ENCODE peak calls at places on chromosomes 1 and 21, in six cellular contexts. One of them, this sample, is unnamed.

GRCh38 chr1:202805886-202806511 is 2.2 kb downstream of the KDM5B start:
- DNase-seq in A549: no peak
- DNase-seq in K562: peak; percentile 56
- DNase-seq in endothelial cell of umbilical vein: peak; percentile 34
- DNase-seq in HepG2: no peak
- DNase-seq in GM12878: no peak
- DNase-seq in this sample: peak; percentile 58

GRCh38 chr1:163231385-163231784 is 28.7 kb upstream of the RGS5 start:
- DNase-seq in A549: no peak
- DNase-seq in K562: no peak
- DNase-seq in endothelial cell of umbilical vein: peak; percentile 15
- DNase-seq in HepG2: no peak
- DNase-seq in GM12878: no peak
- DNase-seq in this sample: no peak

GRCh38 chr1:151905070-151905442 is 4.3 kb downstream of the THEM4 start:
- DNase-seq in A549: no peak
- DNase-seq in K562: peak; percentile 84
- DNase-seq in endothelial cell of umbilical vein: peak; percentile 60
- DNase-seq in HepG2: no peak
- DNase-seq in GM12878: no peak
- DNase-seq in this sample: peak; percentile 38

GRCh38 chr1:87451229-87451900 is 122.7 kb downstream of the LMO4 start:
- DNase-seq in A549: no peak
- DNase-seq in K562: no peak
- DNase-seq in endothelial cell of umbilical vein: no peak
- DNase-seq in HepG2: no peak
- DNase-seq in GM12878: no peak
- DNase-seq in this sample: no peak

GRCh38 chr1:150186789-150187559 is 37.3 kb downstream of the PLEKHO1 start:
- DNase-seq in A549: peak; percentile 53
- DNase-seq in K562: peak; percentile 76
- DNase-seq in endothelial cell of umbilical vein: peak; percentile 40
- DNase-seq in HepG2: peak; percentile 46
- DNase-seq in GM12878: no peak
- DNase-seq in this sample: peak; percentile 74

GRCh38 chr1:88401283-88401682 is 282.8 kb upstream of the PKN2 start:
- DNase-seq in A549: no peak
- DNase-seq in K562: no peak
- DNase-seq in endothelial cell of umbilical vein: no peak
- DNase-seq in HepG2: no peak
- DNase-seq in GM12878: peak; percentile 53
- DNase-seq in this sample: no peak

GRCh38 chr1:216057080-216057479 is 366.2 kb downstream of the USH2A start:
- DNase-seq in A549: no peak
- DNase-seq in K562: no peak
- DNase-seq in endothelial cell of umbilical vein: no peak
- DNase-seq in HepG2: no peak
- DNase-seq in GM12878: no peak
- DNase-seq in this sample: no peak

GRCh38 chr1:2300851-2301606 is 72.9 kb downstream of the SKI start:
- DNase-seq in A549: no peak
- DNase-seq in K562: no peak
- DNase-seq in endothelial cell of umbilical vein: peak; percentile 62
- DNase-seq in HepG2: no peak
- DNase-seq in GM12878: peak; percentile 76
- DNase-seq in this sample: peak; percentile 93

GRCh38 chr1:84379128-84379527 is 19.2 kb upstream of the DNASE2B start:
- DNase-seq in A549: no peak
- DNase-seq in K562: no peak
- DNase-seq in endothelial cell of umbilical vein: no peak
- DNase-seq in HepG2: no peak
- DNase-seq in GM12878: no peak
- DNase-seq in this sample: peak; percentile 2

GRCh38 chr1:21232044-21232443 is 55.3 kb upstream of the EIF4G3 start:
- DNase-seq in A549: peak; percentile 35
- DNase-seq in K562: peak; percentile 75
- DNase-seq in endothelial cell of umbilical vein: peak; percentile 67
- DNase-seq in HepG2: peak; percentile 56
- DNase-seq in GM12878: no peak
- DNase-seq in this sample: peak; percentile 49

GRCh38 chr1:23168079-23168461 is 586 bp downstream of the LUZP1 start:
- DNase-seq in A549: no peak
- DNase-seq in K562: peak; percentile 42
- DNase-seq in endothelial cell of umbilical vein: no peak
- DNase-seq in HepG2: no peak
- DNase-seq in GM12878: no peak
- DNase-seq in this sample: peak; percentile 59

GRCh38 chr1:214476229-214476957 is 75.0 kb downstream of the PTPN14 start:
- DNase-seq in A549: no peak
- DNase-seq in K562: no peak
- DNase-seq in endothelial cell of umbilical vein: peak; percentile 76
- DNase-seq in HepG2: no peak
- DNase-seq in GM12878: no peak
- DNase-seq in this sample: no peak

GRCh38 chr1:158295791-158296190 is 6.1 kb downstream of the CD1C start:
- DNase-seq in A549: no peak
- DNase-seq in K562: no peak
- DNase-seq in endothelial cell of umbilical vein: no peak
- DNase-seq in HepG2: no peak
- DNase-seq in GM12878: no peak
- DNase-seq in this sample: no peak

GRCh38 chr1:188194916-188195315 is 1366.2 kb downstream of the PLA2G4A start:
- DNase-seq in A549: no peak
- DNase-seq in K562: no peak
- DNase-seq in endothelial cell of umbilical vein: no peak
- DNase-seq in HepG2: no peak
- DNase-seq in GM12878: no peak
- DNase-seq in this sample: no peak

GRCh38 chr1:100713636-100714035 is 5.9 kb upstream of the VCAM1 start:
- DNase-seq in A549: no peak
- DNase-seq in K562: no peak
- DNase-seq in endothelial cell of umbilical vein: peak; percentile 62
- DNase-seq in HepG2: no peak
- DNase-seq in GM12878: no peak
- DNase-seq in this sample: no peak

GRCh38 chr1:211947396-211948295 is 87.7 kb downstream of the INTS7 start:
- DNase-seq in A549: no peak
- DNase-seq in K562: no peak
- DNase-seq in endothelial cell of umbilical vein: no peak
- DNase-seq in HepG2: peak; percentile 6
- DNase-seq in GM12878: no peak
- DNase-seq in this sample: no peak

GRCh38 chr1:23798662-23799142 is 1.9 kb downstream of the GALE start:
- DNase-seq in A549: no peak
- DNase-seq in K562: peak; percentile 61
- DNase-seq in endothelial cell of umbilical vein: no peak
- DNase-seq in HepG2: no peak
- DNase-seq in GM12878: no peak
- DNase-seq in this sample: peak; percentile 47

GRCh38 chr1:41846595-41846994 is 72.1 kb downstream of the HIVEP3 start:
- DNase-seq in A549: no peak
- DNase-seq in K562: no peak
- DNase-seq in endothelial cell of umbilical vein: peak; percentile 13
- DNase-seq in HepG2: no peak
- DNase-seq in GM12878: no peak
- DNase-seq in this sample: no peak

GRCh38 chr1:32195972-32196823 is 4.2 kb upstream of the CCDC28B start:
- DNase-seq in A549: no peak
- DNase-seq in K562: no peak
- DNase-seq in endothelial cell of umbilical vein: peak; percentile 12
- DNase-seq in HepG2: no peak
- DNase-seq in GM12878: no peak
- DNase-seq in this sample: no peak

GRCh38 chr1:50422946-50423669 is at the start of gene DMRTA2:
- DNase-seq in A549: peak; percentile 87
- DNase-seq in K562: no peak
- DNase-seq in endothelial cell of umbilical vein: peak; percentile 46
- DNase-seq in HepG2: no peak
- DNase-seq in GM12878: no peak
- DNase-seq in this sample: no peak

GRCh38 chr1:19255288-19255687 is 3.7 kb downstream of the MRTO4 start:
- DNase-seq in A549: no peak
- DNase-seq in K562: no peak
- DNase-seq in endothelial cell of umbilical vein: no peak
- DNase-seq in HepG2: no peak
- DNase-seq in GM12878: no peak
- DNase-seq in this sample: no peak

GRCh38 chr1:19257178-19257914 is 5.7 kb downstream of the MRTO4 start:
- DNase-seq in A549: no peak
- DNase-seq in K562: peak; percentile 37
- DNase-seq in endothelial cell of umbilical vein: no peak
- DNase-seq in HepG2: no peak
- DNase-seq in GM12878: no peak
- DNase-seq in this sample: no peak

GRCh38 chr1:19254416-19254815 is 2.8 kb downstream of the MRTO4 start:
- DNase-seq in A549: no peak
- DNase-seq in K562: no peak
- DNase-seq in endothelial cell of umbilical vein: no peak
- DNase-seq in HepG2: no peak
- DNase-seq in GM12878: no peak
- DNase-seq in this sample: no peak

GRCh38 chr1:19250629-19251304 is 557 bp downstream of the EMC1 start:
- DNase-seq in A549: peak; percentile 29
- DNase-seq in K562: peak; percentile 49
- DNase-seq in endothelial cell of umbilical vein: no peak
- DNase-seq in HepG2: peak; percentile 18
- DNase-seq in GM12878: no peak
- DNase-seq in this sample: peak; percentile 25

DNA sequence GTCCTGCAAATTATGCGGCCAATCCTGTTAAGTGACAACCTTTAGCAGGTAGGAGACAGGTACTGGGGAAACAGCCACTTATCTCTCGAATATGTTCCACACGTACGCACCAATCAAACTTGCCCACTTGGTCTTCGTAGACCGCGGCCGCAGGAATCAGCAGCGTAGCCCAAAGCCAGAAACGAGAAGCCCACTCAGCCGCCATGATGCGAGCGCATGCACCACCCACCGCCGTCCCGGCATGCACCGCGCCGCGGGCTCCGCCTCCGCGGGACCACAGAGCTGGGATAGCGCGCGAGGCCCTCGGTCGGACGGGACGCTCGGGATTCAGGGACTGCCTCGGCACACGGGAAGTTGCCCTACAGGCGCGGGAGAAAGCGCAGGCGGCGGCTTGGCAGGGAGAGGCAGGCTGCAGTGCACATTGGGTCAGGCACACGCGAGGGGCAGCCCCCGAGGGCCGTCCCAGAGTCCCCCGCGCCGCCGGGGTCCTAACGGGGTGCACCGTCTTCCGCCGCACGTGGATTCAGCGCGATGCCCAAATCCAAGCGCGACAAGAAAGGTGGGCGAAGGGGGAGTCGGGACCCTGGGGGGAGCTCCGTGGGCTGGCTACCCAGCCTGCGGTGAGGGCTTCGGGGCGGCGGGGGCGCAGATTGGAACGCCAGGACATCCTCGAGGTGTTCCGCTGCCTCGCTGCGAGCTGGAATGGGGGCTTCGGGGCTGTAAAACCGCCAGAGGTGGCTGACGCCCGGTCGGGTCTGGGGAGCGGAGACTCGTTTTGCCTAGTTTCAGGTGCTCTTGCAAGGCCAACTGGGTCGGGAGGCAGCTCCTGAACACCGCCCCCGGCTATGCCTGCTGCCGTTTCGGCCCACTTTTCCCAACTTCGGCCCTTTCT is at the start of the genes EMC1 and MRTO4:
- DNase-seq in A549: peak; percentile 76
- DNase-seq in K562: peak; percentile 94
- DNase-seq in endothelial cell of umbilical vein: peak; percentile 89
- DNase-seq in HepG2: peak; percentile 70
- DNase-seq in GM12878: peak; percentile 65
- DNase-seq in this sample: peak; percentile 91
- TF ChIP-seq POLR2A in A549: peak; percentile 63
- TF ChIP-seq POLR2A in K562: peak; percentile 97
- TF ChIP-seq POLR2A in endothelial cell of umbilical vein: peak; percentile 91
- TF ChIP-seq POLR2A in HepG2: peak; percentile 91
- TF ChIP-seq POLR2A in GM12878: peak; percentile 99
- TF ChIP-seq POLR2A in this sample: peak; percentile 84

DNA sequence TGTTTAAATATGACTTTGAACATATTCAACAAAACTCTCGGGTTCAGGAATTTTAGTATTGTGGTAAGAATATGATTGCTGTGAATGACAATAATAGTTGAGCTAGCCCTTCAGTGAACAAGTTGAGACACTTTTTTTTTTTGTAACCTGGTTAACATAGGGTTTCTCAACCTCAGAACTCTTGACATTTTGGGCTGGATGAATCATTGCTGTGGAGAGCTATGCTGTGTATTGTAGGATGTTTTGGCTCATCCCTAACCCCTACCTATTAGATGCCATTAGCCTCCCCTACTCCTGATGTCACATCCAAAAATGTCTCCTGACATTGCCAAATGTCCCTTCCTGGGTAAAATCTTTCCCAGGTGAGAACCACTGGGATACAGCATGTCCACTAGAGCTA is 113.7 kb downstream of the RUNX1 start:
- DNase-seq in A549: no peak
- DNase-seq in K562: no peak
- DNase-seq in endothelial cell of umbilical vein: no peak
- DNase-seq in HepG2: no peak
- DNase-seq in GM12878: no peak
- DNase-seq in this sample: no peak
- TF ChIP-seq MYC in A549: no peak
- TF ChIP-seq MYC in K562: no peak
- TF ChIP-seq MYC in endothelial cell of umbilical vein: no peak
- TF ChIP-seq MYC in HepG2: no peak
- TF ChIP-seq MYC in GM12878: no peak
- TF ChIP-seq MYC in this sample: no peak

GRCh38 chr1:40377512-40377911 is 4.0 kb downstream of the SMAP2 start:
- DNase-seq in A549: no peak
- DNase-seq in K562: peak; percentile 49
- DNase-seq in endothelial cell of umbilical vein: no peak
- DNase-seq in HepG2: no peak
- DNase-seq in GM12878: no peak
- DNase-seq in this sample: no peak
- H3K4me3 ChIP-seq in A549: no peak overlapping the region
- H3K4me3 ChIP-seq in K562: no peak overlapping the region
- H3K4me3 ChIP-seq in endothelial cell of umbilical vein: no peak overlapping the region
- H3K4me3 ChIP-seq in HepG2: no peak overlapping the region
- H3K4me3 ChIP-seq in GM12878: peak overlapping the region; percentile 47
- H3K4me3 ChIP-seq in this sample: no peak overlapping the region

DNA sequence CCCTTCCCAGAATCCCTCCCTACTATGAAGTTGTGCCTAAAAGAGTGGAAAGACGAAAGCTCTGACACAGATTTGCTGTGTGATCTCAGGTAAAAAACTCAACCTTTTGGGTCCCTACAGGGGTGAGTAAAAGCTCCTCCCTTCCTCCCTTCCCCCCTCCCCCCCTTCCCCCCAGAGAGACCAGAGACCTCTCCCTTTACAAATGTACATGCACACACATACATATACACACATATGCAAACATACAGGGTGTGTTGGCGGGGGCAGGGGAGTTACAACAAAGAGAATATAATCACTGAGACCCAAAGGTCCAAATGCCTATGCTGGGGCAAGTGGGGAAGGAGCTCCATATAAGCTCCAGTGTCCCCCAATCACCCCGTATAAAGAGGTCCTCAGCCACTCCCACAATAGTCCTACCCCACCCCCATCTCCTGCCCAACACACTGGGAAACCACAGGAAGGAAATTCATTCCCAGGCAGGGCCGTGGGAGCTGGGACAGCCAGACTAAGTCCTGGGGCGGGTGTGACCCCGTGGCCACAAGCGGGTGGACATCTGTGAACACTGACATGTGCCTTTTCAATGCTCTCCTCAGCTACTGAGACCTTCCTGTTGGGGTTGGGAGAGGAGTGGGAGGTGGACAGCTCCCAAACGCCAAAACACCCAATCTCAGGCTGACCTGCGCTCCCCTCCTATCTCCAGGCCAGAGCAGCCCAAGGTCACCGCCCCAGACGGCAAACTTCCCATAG is 2.0 kb downstream of the MEF2D start:
- DNase-seq in A549: no peak
- DNase-seq in K562: peak; percentile 62
- DNase-seq in endothelial cell of umbilical vein: peak; percentile 86
- DNase-seq in HepG2: no peak
- DNase-seq in GM12878: no peak
- DNase-seq in this sample: peak; percentile 54
- TF ChIP-seq POLR2A in A549: peak; percentile 24
- TF ChIP-seq POLR2A in K562: no peak
- TF ChIP-seq POLR2A in endothelial cell of umbilical vein: peak; percentile 84
- TF ChIP-seq POLR2A in HepG2: no peak
- TF ChIP-seq POLR2A in GM12878: no peak
- TF ChIP-seq POLR2A in this sample: no peak

This sample was measured in NB4.